ENCODE peak calls at places on chromosomes 6 and 20, in six cellular contexts. One of them, this sample, is unnamed.

GRCh38 chr6:109002100-109002697 is 92.4 kb downstream of the SESN1 start:
- DNase-seq in lower lobe of right lung: no peak
- DNase-seq in CD4-positive, alpha-beta T cell: no peak
- DNase-seq in tibial artery: peak; percentile 37
- DNase-seq in fibroblast of lung: peak; percentile 69
- DNase-seq in A549: no peak
- DNase-seq in this sample: no peak

GRCh38 chr6:24584390-24584735 is 61.6 kb downstream of the KIAA0319 start:
- DNase-seq in fibroblast of lung: no peak
- DNase-seq in CD4-positive, alpha-beta T cell: no peak
- DNase-seq in lower lobe of right lung: no peak
- DNase-seq in tibial artery: no peak
- DNase-seq in A549: no peak
- DNase-seq in this sample: no peak

GRCh38 chr6:13146429-13146828 is 181.9 kb downstream of the TBC1D7 start:
- DNase-seq in CD4-positive, alpha-beta T cell: no peak
- DNase-seq in tibial artery: no peak
- DNase-seq in lower lobe of right lung: no peak
- DNase-seq in A549: no peak
- DNase-seq in fibroblast of lung: no peak
- DNase-seq in this sample: no peak

GRCh38 chr6:33987531-33988021 is 158.3 kb downstream of the GRM4 start:
- DNase-seq in A549: no peak
- DNase-seq in lower lobe of right lung: no peak
- DNase-seq in tibial artery: no peak
- DNase-seq in CD4-positive, alpha-beta T cell: no peak
- DNase-seq in fibroblast of lung: no peak
- DNase-seq in this sample: no peak

GRCh38 chr6:131058236-131058635 is 4.8 kb downstream of the EPB41L2 start:
- DNase-seq in fibroblast of lung: peak; percentile 68
- DNase-seq in lower lobe of right lung: no peak
- DNase-seq in tibial artery: no peak
- DNase-seq in CD4-positive, alpha-beta T cell: no peak
- DNase-seq in A549: no peak
- DNase-seq in this sample: no peak

GRCh38 chr6:95448208-95448607 is 129.1 kb upstream of the MANEA start:
- DNase-seq in A549: no peak
- DNase-seq in tibial artery: no peak
- DNase-seq in fibroblast of lung: no peak
- DNase-seq in lower lobe of right lung: no peak
- DNase-seq in CD4-positive, alpha-beta T cell: no peak
- DNase-seq in this sample: no peak

GRCh38 chr20:31260326-31260932 is 3.0 kb downstream of the DEFB115 start:
- DNase-seq in tibial artery: no peak
- DNase-seq in fibroblast of lung: no peak
- DNase-seq in A549: peak; percentile 22
- DNase-seq in lower lobe of right lung: no peak
- DNase-seq in CD4-positive, alpha-beta T cell: no peak
- DNase-seq in this sample: no peak

GRCh38 chr6:148805767-148806166 is 58.9 kb downstream of the UST start:
- DNase-seq in A549: no peak
- DNase-seq in tibial artery: no peak
- DNase-seq in CD4-positive, alpha-beta T cell: no peak
- DNase-seq in lower lobe of right lung: no peak
- DNase-seq in fibroblast of lung: no peak
- DNase-seq in this sample: no peak

GRCh38 chr6:37343248-37343647 is 10.5 kb upstream of the RNF8 start:
- DNase-seq in A549: no peak
- DNase-seq in CD4-positive, alpha-beta T cell: no peak
- DNase-seq in lower lobe of right lung: no peak
- DNase-seq in fibroblast of lung: no peak
- DNase-seq in tibial artery: no peak
- DNase-seq in this sample: no peak

GRCh38 chr20:10449270-10449669 is 14.2 kb downstream of the SLX4IP start:
- DNase-seq in fibroblast of lung: no peak
- DNase-seq in tibial artery: no peak
- DNase-seq in CD4-positive, alpha-beta T cell: no peak
- DNase-seq in A549: no peak
- DNase-seq in lower lobe of right lung: no peak
- DNase-seq in this sample: no peak

GRCh38 chr6:25717856-25718740 is 36.4 kb upstream of the SLC17A4 start:
- DNase-seq in CD4-positive, alpha-beta T cell: no peak
- DNase-seq in tibial artery: no peak
- DNase-seq in A549: peak; percentile 13
- DNase-seq in lower lobe of right lung: no peak
- DNase-seq in fibroblast of lung: peak; percentile 47
- DNase-seq in this sample: no peak

GRCh38 chr6:158168054-158168303 is at the start of gene SERAC1:
- DNase-seq in fibroblast of lung: no peak
- DNase-seq in CD4-positive, alpha-beta T cell: no peak
- DNase-seq in A549: peak; percentile 69
- DNase-seq in lower lobe of right lung: no peak
- DNase-seq in tibial artery: no peak
- DNase-seq in this sample: no peak

GRCh38 chr20:44248420-44248759 is 1.3 kb downstream of the GDAP1L1 start:
- DNase-seq in CD4-positive, alpha-beta T cell: no peak
- DNase-seq in A549: no peak
- DNase-seq in lower lobe of right lung: no peak
- DNase-seq in tibial artery: no peak
- DNase-seq in fibroblast of lung: no peak
- DNase-seq in this sample: no peak

GRCh38 chr6:152124432-152125074 is 317.1 kb downstream of the ESR1 start:
- DNase-seq in lower lobe of right lung: no peak
- DNase-seq in A549: peak; percentile 33
- DNase-seq in fibroblast of lung: peak; percentile 84
- DNase-seq in CD4-positive, alpha-beta T cell: no peak
- DNase-seq in tibial artery: no peak
- DNase-seq in this sample: no peak

GRCh38 chr20:49685161-49685601 is 28.5 kb downstream of the B4GALT5 start:
- DNase-seq in CD4-positive, alpha-beta T cell: no peak
- DNase-seq in A549: no peak
- DNase-seq in fibroblast of lung: no peak
- DNase-seq in tibial artery: no peak
- DNase-seq in lower lobe of right lung: no peak
- DNase-seq in this sample: no peak

GRCh38 chr6:120771019-120771418 is 563.3 kb downstream of the TBC1D32 start:
- DNase-seq in CD4-positive, alpha-beta T cell: no peak
- DNase-seq in A549: no peak
- DNase-seq in lower lobe of right lung: no peak
- DNase-seq in tibial artery: no peak
- DNase-seq in fibroblast of lung: no peak
- DNase-seq in this sample: no peak

GRCh38 chr20:1624811-1625690 is 5.2 kb upstream of the SIRPB1 start:
- DNase-seq in tibial artery: no peak
- DNase-seq in CD4-positive, alpha-beta T cell: no peak
- DNase-seq in A549: no peak
- DNase-seq in fibroblast of lung: no peak
- DNase-seq in lower lobe of right lung: no peak
- DNase-seq in this sample: no peak

GRCh38 chr20:2775139-2775538 is 25.3 kb downstream of the CPXM1 start:
- DNase-seq in A549: no peak
- DNase-seq in fibroblast of lung: no peak
- DNase-seq in lower lobe of right lung: no peak
- DNase-seq in CD4-positive, alpha-beta T cell: no peak
- DNase-seq in tibial artery: no peak
- DNase-seq in this sample: no peak

GRCh38 chr6:48825501-48826317 is 637.3 kb downstream of the MMUT start:
- DNase-seq in tibial artery: no peak
- DNase-seq in lower lobe of right lung: no peak
- DNase-seq in A549: no peak
- DNase-seq in fibroblast of lung: peak; percentile 47
- DNase-seq in CD4-positive, alpha-beta T cell: no peak
- DNase-seq in this sample: no peak

GRCh38 chr6:48826884-48827701 is 636.0 kb downstream of the MMUT start:
- DNase-seq in tibial artery: peak; percentile 32
- DNase-seq in A549: peak; percentile 50
- DNase-seq in lower lobe of right lung: no peak
- DNase-seq in CD4-positive, alpha-beta T cell: no peak
- DNase-seq in fibroblast of lung: peak; percentile 96
- DNase-seq in this sample: no peak

DNA sequence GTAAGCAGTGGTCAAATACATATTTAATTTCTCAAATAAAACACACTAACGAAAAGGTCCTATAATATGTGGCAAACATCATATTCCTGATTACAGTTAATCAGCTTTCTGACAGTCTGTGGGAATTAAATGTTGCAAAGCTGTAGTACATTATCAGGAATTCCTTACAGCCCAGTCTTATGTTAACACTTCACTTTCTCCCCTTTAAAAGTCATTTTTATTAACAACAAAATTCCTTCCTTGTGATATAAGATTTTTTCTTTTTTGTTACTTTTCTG is 636.8 kb downstream of the MMUT start:
- DNase-seq in fibroblast of lung: no peak
- DNase-seq in CD4-positive, alpha-beta T cell: no peak
- DNase-seq in lower lobe of right lung: no peak
- DNase-seq in A549: no peak
- DNase-seq in tibial artery: no peak
- DNase-seq in this sample: no peak
- H3K27ac ChIP-seq in fibroblast of lung: peak overlapping the region; percentile 84
- H3K27ac ChIP-seq in CD4-positive, alpha-beta T cell: no peak overlapping the region
- H3K27ac ChIP-seq in lower lobe of right lung: no peak overlapping the region
- H3K27ac ChIP-seq in A549: peak overlapping the region; percentile 96
- H3K27ac ChIP-seq in tibial artery: peak overlapping the region; percentile 58
- H3K27ac ChIP-seq in this sample: no peak overlapping the region

GRCh38 chr6:149861603-149862423 is 2.3 kb downstream of the LRP11 start:
- DNase-seq in A549: no peak
- DNase-seq in fibroblast of lung: no peak
- DNase-seq in tibial artery: no peak
- DNase-seq in CD4-positive, alpha-beta T cell: no peak
- DNase-seq in lower lobe of right lung: no peak
- DNase-seq in this sample: no peak
- H3K27ac ChIP-seq in A549: no peak overlapping the region
- H3K27ac ChIP-seq in fibroblast of lung: peak overlapping the region; percentile 73
- H3K27ac ChIP-seq in tibial artery: no peak overlapping the region
- H3K27ac ChIP-seq in CD4-positive, alpha-beta T cell: no peak overlapping the region
- H3K27ac ChIP-seq in lower lobe of right lung: no peak overlapping the region
- H3K27ac ChIP-seq in this sample: peak overlapping the region; percentile 35

GRCh38 chr20:20731945-20732296 is 19.5 kb upstream of the RALGAPA2 start:
- DNase-seq in tibial artery: no peak
- DNase-seq in lower lobe of right lung: no peak
- DNase-seq in A549: no peak
- DNase-seq in CD4-positive, alpha-beta T cell: no peak
- DNase-seq in fibroblast of lung: no peak
- DNase-seq in this sample: no peak

GRCh38 chr20:20729563-20729962 is 17.1 kb upstream of the RALGAPA2 start:
- DNase-seq in A549: no peak
- DNase-seq in tibial artery: no peak
- DNase-seq in lower lobe of right lung: no peak
- DNase-seq in CD4-positive, alpha-beta T cell: no peak
- DNase-seq in fibroblast of lung: no peak
- DNase-seq in this sample: no peak

GRCh38 chr20:20733943-20734342 is 21.5 kb upstream of the RALGAPA2 start:
- DNase-seq in lower lobe of right lung: no peak
- DNase-seq in fibroblast of lung: no peak
- DNase-seq in CD4-positive, alpha-beta T cell: no peak
- DNase-seq in A549: no peak
- DNase-seq in tibial artery: no peak
- DNase-seq in this sample: no peak

GRCh38 chr20:20732641-20733040 is 20.2 kb upstream of the RALGAPA2 start:
- DNase-seq in lower lobe of right lung: no peak
- DNase-seq in A549: no peak
- DNase-seq in fibroblast of lung: no peak
- DNase-seq in CD4-positive, alpha-beta T cell: no peak
- DNase-seq in tibial artery: no peak
- DNase-seq in this sample: no peak

DNA sequence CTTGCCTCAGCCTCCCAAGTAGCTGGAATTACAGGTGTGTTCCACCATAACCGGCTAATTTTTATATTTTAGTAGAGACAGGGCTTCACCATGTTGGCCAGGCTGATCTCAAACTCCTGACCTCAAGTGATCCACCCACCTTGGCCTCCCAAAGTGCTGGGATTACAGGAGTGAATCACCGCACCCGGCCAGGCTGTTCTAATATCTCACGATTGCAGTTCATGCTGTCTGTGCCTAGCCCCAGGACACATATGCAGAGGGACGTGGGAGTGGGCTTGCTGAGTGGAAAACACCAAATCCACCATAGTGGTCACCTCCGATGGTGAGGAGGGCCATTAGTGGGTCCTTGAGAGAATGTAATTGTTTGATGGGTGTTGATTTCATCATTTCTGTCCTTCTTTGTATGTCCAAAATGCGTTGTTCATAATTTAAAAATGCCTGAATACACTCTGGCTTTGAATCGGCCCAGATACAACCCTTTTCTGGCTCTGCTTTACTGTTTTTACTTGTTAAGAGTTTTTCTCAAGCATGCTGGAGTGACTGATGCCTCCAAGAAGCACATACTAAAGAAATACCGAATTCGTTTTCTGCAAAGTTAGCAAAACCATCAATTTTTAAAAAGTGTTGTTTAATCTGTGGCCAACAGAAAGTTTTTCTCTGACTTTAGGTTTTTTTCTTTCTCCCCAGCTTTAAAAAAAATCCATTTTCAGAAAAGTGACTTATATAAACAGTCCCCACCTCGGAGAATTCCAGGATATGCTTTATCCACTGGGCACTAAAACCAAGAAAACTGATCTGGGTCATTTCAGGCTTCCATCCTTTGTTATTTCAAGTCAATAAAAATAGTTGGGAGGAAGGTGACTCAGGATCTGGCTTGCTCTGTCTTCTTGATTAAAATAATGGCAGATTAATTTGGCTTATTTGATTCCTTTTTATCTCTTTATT is 18.8 kb upstream of the RALGAPA2 start:
- DNase-seq in lower lobe of right lung: no peak
- DNase-seq in tibial artery: no peak
- DNase-seq in fibroblast of lung: no peak
- DNase-seq in A549: no peak
- DNase-seq in CD4-positive, alpha-beta T cell: no peak
- DNase-seq in this sample: no peak
- H3K27ac ChIP-seq in lower lobe of right lung: peak overlapping the region; percentile 50
- H3K27ac ChIP-seq in tibial artery: no peak overlapping the region
- H3K27ac ChIP-seq in fibroblast of lung: no peak overlapping the region
- H3K27ac ChIP-seq in A549: no peak overlapping the region
- H3K27ac ChIP-seq in CD4-positive, alpha-beta T cell: no peak overlapping the region
- H3K27ac ChIP-seq in this sample: no peak overlapping the region

DNA sequence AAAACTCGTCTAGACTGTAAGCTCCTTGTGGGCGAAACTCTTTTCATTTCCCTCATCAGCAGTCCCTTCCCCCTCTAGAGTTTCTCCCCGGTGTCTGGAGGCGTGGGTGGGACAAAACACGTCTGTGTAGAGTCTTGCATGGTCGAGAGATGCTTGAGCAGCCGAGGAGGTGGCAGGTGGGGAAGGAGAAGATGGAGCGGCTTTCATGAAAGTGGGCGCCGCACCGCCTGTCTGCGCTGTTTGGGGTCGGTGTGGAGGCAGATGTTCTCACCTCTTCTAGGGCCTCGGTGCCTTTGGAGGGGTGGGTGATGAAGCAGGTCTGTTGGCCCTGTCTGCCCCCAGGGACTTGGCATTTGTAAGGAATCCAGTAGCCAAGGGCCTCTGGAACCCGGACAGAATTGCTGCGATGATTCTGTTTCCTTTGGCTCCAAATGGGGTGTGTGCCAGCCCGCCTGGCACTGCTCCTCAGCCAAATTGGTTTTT is 1.2 kb downstream of the BRPF3 start:
- DNase-seq in tibial artery: no peak
- DNase-seq in A549: no peak
- DNase-seq in CD4-positive, alpha-beta T cell: no peak
- DNase-seq in lower lobe of right lung: no peak
- DNase-seq in fibroblast of lung: no peak
- DNase-seq in this sample: peak; percentile 16
- H3K27ac ChIP-seq in tibial artery: peak overlapping the region; percentile 82
- H3K27ac ChIP-seq in A549: peak overlapping the region; percentile 100
- H3K27ac ChIP-seq in CD4-positive, alpha-beta T cell: no peak overlapping the region
- H3K27ac ChIP-seq in lower lobe of right lung: peak overlapping the region; percentile 94
- H3K27ac ChIP-seq in fibroblast of lung: no peak overlapping the region
- H3K27ac ChIP-seq in this sample: peak overlapping the region; percentile 76

This sample was measured in dorsolateral prefrontal cortex.